ENCODE peak calls at places on chromosomes 6 and 20, in six cellular contexts. Q, J, R, E, H and Z are unnamed samples.

GRCh38 chr6:45895569-45895968 is 120.1 kb downstream of the CLIC5 start:
- DNase-seq in Q (no peak), J (no peak), R (no peak), E (no peak), H (no peak), Z (no peak)

GRCh38 chr6:36139431-36139830 is 9.1 kb downstream of the MAPK13 start:
- DNase-seq in Q (no peak), J (no peak), R (peak; percentile 72), E (no peak), H (no peak), Z (peak; percentile 72)

GRCh38 chr6:130713144-130713543 is 114.1 kb upstream of the SMLR1 start:
- DNase-seq in Q (no peak), J (peak; percentile 65), R (peak; percentile 76), E (no peak), H (peak; percentile 38), Z (peak; percentile 93)

GRCh38 chr20:14335122-14335521 is 2.3 kb downstream of the FLRT3 start:
- DNase-seq in Q (no peak), J (no peak), R (no peak), E (no peak), H (no peak), Z (no peak)

GRCh38 chr6:35164868-35165267 is 23.7 kb upstream of the TCP11 start:
- DNase-seq in Q (no peak), J (no peak), R (no peak), E (no peak), H (no peak), Z (no peak)

GRCh38 chr6:111162504-111162903 is 75.2 kb downstream of the SLC16A10 start:
- DNase-seq in Q (no peak), J (no peak), R (no peak), E (no peak), H (no peak), Z (peak; percentile 38)

GRCh38 chr6:2891768-2892170 is 11.3 kb downstream of the SERPINB9 start:
- DNase-seq in Q (no peak), J (no peak), R (no peak), E (no peak), H (no peak), Z (no peak)

GRCh38 chr6:154598403-154598802 is 87.9 kb upstream of the CNKSR3 start:
- DNase-seq in Q (no peak), J (no peak), R (peak; percentile 39), E (no peak), H (no peak), Z (peak; percentile 56)

GRCh38 chr6:125203395-125203794 is 49.8 kb downstream of the TPD52L1 start:
- DNase-seq in Q (no peak), J (no peak), R (no peak), E (no peak), H (no peak), Z (no peak)

GRCh38 chr6:36955136-36955535 is 598 bp downstream of the PI16 start:
- DNase-seq in Q (no peak), J (no peak), R (no peak), E (no peak), H (no peak), Z (no peak)

GRCh38 chr6:105898286-105898685 is 187.8 kb upstream of the PRDM1 start:
- DNase-seq in Q (peak; percentile 98), J (no peak), R (no peak), E (peak; percentile 58), H (no peak), Z (no peak)

GRCh38 chr20:38730167-38730988 is 6.1 kb downstream of the SLC32A1 start:
- DNase-seq in Q (no peak), J (no peak), R (no peak), E (no peak), H (no peak), Z (peak; percentile 8)

GRCh38 chr6:33147807-33148666 is 44.2 kb downstream of the COL11A2 start:
- DNase-seq in Q (peak; percentile 58), J (peak; percentile 43), R (no peak), E (peak; percentile 60), H (no peak), Z (peak; percentile 60)

GRCh38 chr20:44887466-44887865 is 2.0 kb downstream of the YWHAB start:
- DNase-seq in Q (no peak), J (no peak), R (no peak), E (no peak), H (no peak), Z (no peak)
- H3K4ac ChIP-seq in Q (no peak overlapping the region), J (no peak overlapping the region), R (no peak overlapping the region), E (no peak overlapping the region), H (no peak overlapping the region), Z (no peak overlapping the region)

GRCh38 chr6:47275640-47276039 is 34.1 kb downstream of the TNFRSF21 start:
- DNase-seq in Q (no peak), J (no peak), R (no peak), E (no peak), H (no peak), Z (no peak)
- H2BK15ac ChIP-seq in Q (no peak overlapping the region), J (no peak overlapping the region), R (no peak overlapping the region), E (no peak overlapping the region), H (no peak overlapping the region), Z (no peak overlapping the region)

GRCh38 chr20:47541355-47541922 is 39.8 kb downstream of the NCOA3 start:
- DNase-seq in Q (no peak), J (no peak), R (no peak), E (no peak), H (no peak), Z (no peak)

GRCh38 chr20:47544852-47545251 is 43.2 kb downstream of the NCOA3 start:
- DNase-seq in Q (peak; percentile 35), J (no peak), R (no peak), E (peak; percentile 33), H (no peak), Z (no peak)

GRCh38 chr20:47544240-47544639 is 42.6 kb downstream of the NCOA3 start:
- DNase-seq in Q (peak; percentile 64), J (no peak), R (no peak), E (peak; percentile 41), H (no peak), Z (no peak)

GRCh38 chr20:47540443-47541354 is 39.0 kb downstream of the NCOA3 start:
- DNase-seq in Q (peak; percentile 24), J (no peak), R (no peak), E (peak; percentile 59), H (no peak), Z (peak; percentile 44)

GRCh38 chr20:47543006-47543431 is 41.3 kb downstream of the NCOA3 start:
- DNase-seq in Q (peak; percentile 43), J (no peak), R (no peak), E (peak; percentile 72), H (no peak), Z (no peak)
- H3K4ac ChIP-seq in Q (no peak overlapping the region), J (no peak overlapping the region), R (no peak overlapping the region), E (no peak overlapping the region), H (no peak overlapping the region), Z (no peak overlapping the region)

GRCh38 chr6:43490523-43490939 is 13.2 kb downstream of the TJAP1 start:
- DNase-seq in Q (no peak), J (no peak), R (no peak), E (no peak), H (no peak), Z (no peak)

GRCh38 chr6:43491750-43492661 is 14.6 kb downstream of the TJAP1 start:
- DNase-seq in Q (peak; percentile 77), J (no peak), R (no peak), E (no peak), H (no peak), Z (no peak)

GRCh38 chr6:43492673-43493072 is 15.3 kb downstream of the TJAP1 start:
- DNase-seq in Q (peak; percentile 46), J (no peak), R (no peak), E (no peak), H (no peak), Z (no peak)

GRCh38 chr6:43489277-43490072 is 12.1 kb downstream of the TJAP1 start:
- DNase-seq in Q (no peak), J (no peak), R (no peak), E (no peak), H (no peak), Z (no peak)

DNA sequence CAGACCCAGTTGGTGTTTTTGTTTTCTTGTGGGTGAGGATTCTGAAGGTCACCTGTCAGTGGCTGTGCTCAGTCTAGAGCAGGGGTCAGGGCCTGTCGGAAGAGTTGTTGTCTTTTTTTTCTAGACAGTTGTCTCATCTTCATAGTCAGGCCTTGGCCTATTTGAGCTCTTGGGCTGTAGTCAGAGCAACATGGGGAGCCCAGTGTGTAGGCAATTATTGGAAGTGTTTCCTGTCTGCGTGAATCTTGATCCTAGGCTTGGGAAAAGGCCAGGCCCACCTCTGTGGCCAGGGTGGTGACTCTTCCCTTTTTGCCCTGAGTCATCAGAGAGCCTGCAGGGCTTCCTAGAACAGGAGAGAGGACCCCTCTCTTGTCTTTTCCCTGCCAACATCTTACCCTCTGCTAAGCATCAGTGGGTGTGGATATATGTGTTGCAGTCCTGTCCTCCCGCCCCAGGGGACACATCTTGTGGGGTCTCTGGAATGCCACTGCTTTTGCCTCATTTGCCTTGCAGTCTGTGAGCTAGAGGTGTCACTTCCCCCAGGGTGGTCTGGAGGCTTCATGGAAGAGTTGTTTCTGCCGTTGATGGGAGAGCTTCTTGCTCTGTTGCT is 11.4 kb downstream of the TJAP1 start:
- DNase-seq in Q (peak; percentile 41), J (no peak), R (no peak), E (no peak), H (no peak), Z (no peak)
- H2BK15ac ChIP-seq in Q (no peak overlapping the region), J (no peak overlapping the region), R (no peak overlapping the region), E (no peak overlapping the region), H (no peak overlapping the region), Z (no peak overlapping the region)

GRCh38 chr20:19834783-19835182 is 76.7 kb downstream of the RIN2 start:
- DNase-seq in Q (no peak), J (no peak), R (no peak), E (no peak), H (no peak), Z (no peak)
- H3K4ac ChIP-seq in Q (no peak overlapping the region), J (no peak overlapping the region), R (no peak overlapping the region), E (peak overlapping the region; percentile 76), H (no peak overlapping the region), Z (no peak overlapping the region)

GRCh38 chr6:14430218-14430617 is 312.6 kb downstream of the CD83 start:
- DNase-seq in Q (no peak), J (no peak), R (no peak), E (no peak), H (no peak), Z (no peak)
- H2BK15ac ChIP-seq in Q (no peak overlapping the region), J (no peak overlapping the region), R (no peak overlapping the region), E (no peak overlapping the region), H (no peak overlapping the region), Z (no peak overlapping the region)

GRCh38 chr6:156189714-156190113 is 587.5 kb upstream of the ARID1B start:
- DNase-seq in Q (no peak), J (no peak), R (no peak), E (no peak), H (no peak), Z (no peak)

GRCh38 chr6:156185113-156185512 is 592.1 kb upstream of the ARID1B start:
- DNase-seq in Q (no peak), J (no peak), R (no peak), E (no peak), H (no peak), Z (no peak)

GRCh38 chr6:156191895-156192294 is 585.3 kb upstream of the ARID1B start:
- DNase-seq in Q (no peak), J (no peak), R (no peak), E (no peak), H (no peak), Z (no peak)

GRCh38 chr6:156190270-156190669 is 586.9 kb upstream of the ARID1B start:
- DNase-seq in Q (no peak), J (no peak), R (no peak), E (no peak), H (no peak), Z (no peak)

GRCh38 chr6:156189195-156189594 is 588.0 kb upstream of the ARID1B start:
- DNase-seq in Q (no peak), J (no peak), R (no peak), E (no peak), H (no peak), Z (no peak)
- H3K4ac ChIP-seq in Q (no peak overlapping the region), J (no peak overlapping the region), R (no peak overlapping the region), E (no peak overlapping the region), H (no peak overlapping the region), Z (no peak overlapping the region)